ENCODE peak calls at places on chromosomes 11 and 22, in five cellular contexts. U is upper lobe of right lung, B is heart right ventricle, A is colonic mucosa, J is uterus. Y is an unnamed sample. For H3K27me3 and H3K4me1, the result is how much of the 10 kb centered on the place peaks cover.

GRCh38 chr11:116059909-116060308 is 555.7 kb upstream of the CADM1 start:
- DNase-seq in A (no peak), B (no peak), J (no peak), U (no peak), Y (no peak)

GRCh38 chr11:62710001-62710345 is 2.5 kb downstream of the GNG3 start:
- DNase-seq in J (no peak), A (peak), U (peak), B (no peak), Y (no peak)

GRCh38 chr11:12681462-12681861 is 7.2 kb downstream of the TEAD1 start:
- DNase-seq in B (no peak), U (no peak), J (no peak), A (no peak), Y (no peak)

GRCh38 chr22:26648011-26648497 is 9.3 kb upstream of the MIAT start:
- DNase-seq in A (no peak), J (no peak), B (no peak), U (no peak), Y (no peak)

GRCh38 chr22:48241658-48242057 is 1479.2 kb downstream of the TBC1D22A start:
- DNase-seq in A (no peak), U (peak), J (no peak), B (no peak), Y (peak)

GRCh38 chr11:130877532-130877931 is 38.7 kb downstream of the SNX19 start:
- DNase-seq in B (no peak), A (no peak), U (no peak), J (no peak), Y (no peak)

GRCh38 chr22:23291806-23292452 is 111.6 kb downstream of the BCR start:
- DNase-seq in J (no peak), B (no peak), A (no peak), U (no peak), Y (no peak)

GRCh38 chr11:79973701-79974626 is 533.1 kb upstream of the TENM4 start:
- DNase-seq in B (no peak), J (no peak), A (no peak), U (no peak), Y (no peak)

GRCh38 chr11:33893711-33894401 is 2.0 kb upstream of the LMO2 start:
- DNase-seq in B (no peak), A (no peak), U (no peak), J (no peak), Y (no peak)

GRCh38 chr22:38316340-38317236 is 645 bp downstream of the CSNK1E start:
- DNase-seq in U (peak), J (peak), A (peak), B (peak), Y (peak)

GRCh38 chr11:94597896-94598295 is 30.7 kb downstream of the PIWIL4 start:
- DNase-seq in U (no peak), J (no peak), A (no peak), B (no peak), Y (no peak)

GRCh38 chr11:46868912-46869311 is 22.8 kb upstream of the CKAP5 start:
- DNase-seq in J (no peak), B (no peak), A (no peak), U (no peak), Y (no peak)

GRCh38 chr11:86688398-86689179 is 16.2 kb upstream of the ME3 start:
- DNase-seq in J (no peak), B (no peak), A (no peak), U (no peak), Y (no peak)

GRCh38 chr11:113519989-113520613 is 44.9 kb upstream of the DRD2 start:
- DNase-seq in J (no peak), A (no peak), U (no peak), B (no peak), Y (no peak)

GRCh38 chr11:61495801-61496601 is 12.5 kb upstream of the LRRC10B start:
- DNase-seq in A (no peak), J (no peak), U (no peak), B (no peak), Y (no peak)

GRCh38 chr11:539971-540481 is 2.7 kb downstream of the LRRC56 start:
- DNase-seq in B (no peak), J (no peak), U (peak), A (no peak), Y (no peak)

GRCh38 chr22:50089231-50090140 is at the start of gene MOV10L1:
- DNase-seq in J (no peak), B (no peak), A (no peak), U (no peak), Y (no peak)

GRCh38 chr11:27558401-27558800 is 51.8 kb upstream of the LIN7C start:
- DNase-seq in J (no peak), A (no peak), U (no peak), B (no peak), Y (no peak)

GRCh38 chr11:17593466-17594245 is 46.6 kb downstream of the OTOG start:
- DNase-seq in B (no peak), J (no peak), A (no peak), U (peak), Y (no peak)

GRCh38 chr22:32839776-32840571 is 38.5 kb downstream of the TIMP3 start:
- DNase-seq in A (no peak), B (no peak), J (peak), U (no peak), Y (no peak)

GRCh38 chr22:24177045-24177444 is 4.2 kb upstream of the SUSD2 start:
- DNase-seq in J (no peak), B (no peak), A (no peak), U (no peak), Y (no peak)

GRCh38 chr22:39622881-39623367 is 52.4 kb downstream of the CACNA1I start:
- DNase-seq in J (no peak), B (peak), U (peak), A (peak), Y (peak)

GRCh38 chr11:57456960-57457642 is 3.2 kb upstream of the RTN4RL2 start:
- DNase-seq in B (peak), A (peak), J (peak), U (peak), Y (peak)

DNA sequence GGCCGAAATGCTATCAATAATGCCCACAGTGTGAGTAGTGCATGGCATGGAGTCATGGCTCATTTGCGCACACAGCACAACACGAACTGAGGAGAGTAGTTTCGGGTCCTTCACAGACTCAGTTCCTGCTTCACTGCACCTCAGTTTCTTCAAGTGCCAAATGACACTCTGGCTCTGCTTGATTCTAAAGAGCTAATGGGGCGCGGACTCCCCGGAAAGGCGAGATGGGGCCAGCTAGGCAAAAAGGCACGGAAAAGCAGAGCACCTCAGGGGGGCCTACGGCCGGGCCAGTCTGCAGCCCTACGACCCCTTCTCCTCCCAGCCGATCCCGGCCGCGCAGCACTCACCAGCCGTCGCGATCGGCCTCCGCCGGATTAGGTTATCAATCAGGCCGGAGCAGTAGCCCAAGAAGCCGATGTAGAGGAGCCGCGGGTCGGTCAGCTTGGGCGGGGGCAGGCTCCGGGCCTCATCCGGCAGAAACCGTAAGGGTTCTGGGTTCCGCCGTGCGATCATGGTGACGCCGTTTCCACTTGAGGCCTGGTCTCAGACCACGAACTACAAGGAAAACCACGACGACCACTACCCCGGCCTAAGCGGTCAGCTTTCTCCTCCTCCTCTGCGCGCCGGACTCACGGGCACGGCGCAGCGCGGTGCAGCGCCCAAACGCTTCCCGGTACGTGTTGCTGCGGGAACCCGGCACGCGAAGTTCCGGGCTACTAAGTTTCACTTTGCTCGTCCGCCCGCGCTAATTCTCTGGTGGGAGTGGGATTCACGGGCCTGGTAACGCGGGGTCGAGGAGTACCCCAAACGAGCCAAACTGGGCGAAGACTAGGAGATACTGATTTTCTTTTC is at the start of gene NDUFC2:
- DNase-seq in B (peak), J (peak), A (peak), U (peak), Y (peak)
- TF ChIP-seq CTCF in B (peak), J (peak), A (no peak), U (no peak), Y (no peak)

DNA sequence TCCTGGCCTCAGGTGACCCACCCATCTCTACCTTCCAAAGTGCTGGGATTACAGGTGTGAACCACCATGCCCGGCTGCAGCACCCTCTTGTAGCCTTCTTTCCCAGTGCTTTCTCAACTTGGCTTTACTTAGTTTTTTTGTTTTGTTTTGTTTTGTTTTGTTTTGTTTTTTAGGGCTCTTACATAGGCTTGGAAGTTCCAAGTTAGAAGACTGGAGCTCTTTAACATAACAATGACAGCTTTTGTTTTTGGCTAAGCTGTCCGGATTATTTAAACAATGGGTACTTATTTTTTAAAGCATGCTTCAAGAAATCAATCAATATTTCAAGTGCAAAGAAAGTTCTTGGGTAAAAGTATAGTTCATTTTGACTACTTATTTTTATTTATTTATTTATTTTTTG is 25.9 kb downstream of the KMT2A start:
- DNase-seq in U (no peak), J (no peak), B (no peak), A (no peak), Y (no peak)
- H3K27me3 ChIP-seq in U (under half), J (under half), B (under half), A (under half), Y (under half)

GRCh38 chr11:73176892-73177155 is 34.7 kb upstream of the FCHSD2 start:
- DNase-seq in U (no peak), J (no peak), A (no peak), B (no peak), Y (no peak)

GRCh38 chr11:73178092-73178539 is 36.0 kb upstream of the FCHSD2 start:
- DNase-seq in A (peak), B (peak), U (peak), J (peak), Y (peak)

GRCh38 chr11:73176145-73176891 is 34.2 kb upstream of the FCHSD2 start:
- DNase-seq in A (no peak), B (no peak), U (no peak), J (no peak), Y (no peak)

GRCh38 chr11:73178681-73179080 is 36.6 kb upstream of the FCHSD2 start:
- DNase-seq in J (no peak), B (no peak), A (no peak), U (no peak), Y (no peak)

DNA sequence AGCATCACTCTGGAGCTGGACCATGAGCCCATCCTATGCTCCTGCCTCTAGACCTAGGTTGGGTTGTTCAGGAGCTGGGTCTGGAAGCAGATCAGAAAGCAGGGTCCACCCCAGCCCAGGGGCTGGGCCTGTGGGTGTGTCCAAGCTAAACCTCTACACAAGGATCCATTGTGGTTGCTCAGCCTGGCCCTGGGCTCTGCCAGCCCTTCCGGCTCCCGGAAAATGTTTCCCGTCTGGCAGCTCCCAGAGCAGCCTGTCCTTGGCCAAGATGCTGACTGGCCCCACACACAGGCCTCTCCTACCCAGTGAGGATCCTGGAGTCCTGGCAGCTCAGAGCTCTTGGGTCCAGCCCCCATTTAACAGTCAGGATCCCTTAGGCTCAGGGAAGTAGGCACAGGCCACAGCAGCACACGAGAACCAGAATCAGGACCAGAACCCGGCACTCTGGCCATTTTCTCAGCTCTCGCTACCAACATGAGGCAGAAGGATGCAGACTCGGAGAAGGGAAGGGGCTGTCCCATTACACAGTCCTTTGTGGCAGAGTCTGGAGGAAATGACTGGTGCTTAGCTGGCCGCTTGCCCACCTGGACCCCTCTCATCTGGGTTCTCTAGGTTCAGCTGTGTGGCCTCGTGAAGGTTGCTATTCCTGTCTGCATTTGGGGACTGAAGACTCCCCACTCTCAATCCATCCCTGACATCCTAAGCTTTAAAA is 35.4 kb upstream of the FCHSD2 start:
- DNase-seq in U (no peak), B (peak), A (no peak), J (peak), Y (peak)
- H3K4me1 ChIP-seq in U (under half), B (half or more), A (under half), J (under half), Y (under half)

DNA sequence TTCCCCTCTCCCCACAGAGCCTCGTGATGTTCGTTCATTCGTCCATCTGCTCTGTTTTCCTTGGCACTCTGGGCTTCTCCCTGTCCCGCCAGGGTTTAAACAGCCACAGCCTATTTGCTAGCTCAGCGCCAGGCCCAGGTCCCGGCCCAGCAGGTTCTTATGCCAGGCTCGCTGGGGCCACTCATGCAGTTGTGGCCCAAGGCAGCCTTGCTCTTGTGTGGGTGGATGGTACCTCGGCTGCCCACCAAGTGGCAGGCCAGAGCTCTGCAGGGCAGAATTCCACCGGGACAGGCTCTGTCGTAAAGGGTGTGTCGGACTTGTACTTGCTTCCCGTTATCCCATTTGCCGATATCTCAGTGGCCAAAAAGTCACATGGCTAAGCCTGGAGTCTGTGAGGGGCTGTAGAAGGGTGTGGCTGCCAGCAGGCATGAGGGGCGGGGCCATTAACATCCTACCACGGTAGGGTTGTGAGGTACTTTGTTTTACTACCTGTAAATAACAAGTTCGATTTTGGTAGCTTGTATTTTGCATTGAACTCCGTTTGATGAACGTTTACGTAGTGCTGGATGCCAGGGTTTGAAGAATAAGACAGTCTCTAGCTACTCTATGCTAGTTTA is 7.9 kb downstream of the FAM118A start:
- DNase-seq in B (peak), A (peak), J (peak), U (no peak), Y (no peak)
- TF ChIP-seq CTCF in B (peak), A (peak), J (no peak), U (peak), Y (no peak)

DNA sequence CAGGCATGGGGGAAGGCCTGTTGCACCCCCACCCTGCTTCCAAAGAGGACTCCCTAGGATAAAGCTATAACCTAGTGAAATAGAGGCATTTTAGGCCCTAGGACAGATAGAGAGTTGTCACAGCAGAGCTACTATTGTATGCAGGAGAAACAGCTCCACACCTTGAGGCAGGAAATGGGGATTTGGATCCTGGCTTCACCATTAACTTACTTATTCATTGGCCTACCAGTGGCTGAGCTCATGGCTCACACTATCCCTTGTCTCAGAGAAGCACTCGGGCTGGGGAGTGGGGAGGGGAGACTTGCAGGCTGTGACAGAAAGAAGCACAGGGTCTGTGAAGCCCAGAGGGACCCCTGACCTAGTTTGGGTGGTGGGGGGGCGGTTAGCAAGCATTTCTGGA is 999 bp upstream of the PDE2A start:
- DNase-seq in J (no peak), B (no peak), A (no peak), U (no peak), Y (no peak)
- H3K27me3 ChIP-seq in J (under half), B (half or more), A (under half), U (half or more), Y (under half)

GRCh38 chr11:128735935-128736610 is 42.2 kb downstream of the FLI1 start:
- DNase-seq in U (no peak), A (no peak), B (no peak), J (no peak), Y (no peak)

GRCh38 chr11:128739589-128739988 is 45.7 kb downstream of the FLI1 start:
- DNase-seq in A (no peak), U (no peak), J (no peak), B (no peak), Y (no peak)

GRCh38 chr11:128741511-128741910 is 47.6 kb downstream of the FLI1 start:
- DNase-seq in U (no peak), B (no peak), A (no peak), J (no peak), Y (no peak)

GRCh38 chr11:128737704-128738103 is 43.8 kb downstream of the FLI1 start:
- DNase-seq in B (no peak), A (no peak), J (no peak), U (no peak), Y (no peak)

DNA sequence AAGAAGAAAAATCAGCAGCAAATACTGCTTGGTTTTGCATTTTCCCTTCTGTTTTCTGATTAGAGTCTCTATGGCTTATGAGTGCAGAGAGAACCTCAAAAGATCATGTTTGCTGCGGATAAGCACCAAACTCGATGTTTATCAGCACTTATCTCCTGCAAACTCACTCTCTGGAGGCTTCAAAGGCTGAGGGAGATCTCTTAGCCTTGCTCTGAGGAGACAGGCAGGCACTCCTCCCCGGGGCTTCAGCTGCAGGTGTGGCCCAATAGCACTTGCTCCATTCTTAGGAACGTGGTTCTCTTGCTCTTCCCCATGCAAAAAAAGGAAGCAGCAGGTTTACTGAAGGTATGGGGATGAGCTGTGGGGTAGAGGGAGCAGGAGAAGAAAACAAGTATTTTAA is 45.1 kb downstream of the FLI1 start:
- DNase-seq in J (no peak), U (no peak), B (no peak), A (no peak), Y (no peak)
- H3K4me1 ChIP-seq in J (under half), U (under half), B (half or more), A (under half), Y (under half)

GRCh38 chr11:121338536-121338935 is 46.0 kb downstream of the SC5D start:
- DNase-seq in U (no peak), A (no peak), J (no peak), B (no peak), Y (no peak)

GRCh38 chr11:121337740-121338272 is 45.2 kb downstream of the SC5D start:
- DNase-seq in A (no peak), B (no peak), U (no peak), J (no peak), Y (no peak)

GRCh38 chr11:121336279-121336947 is 43.8 kb downstream of the SC5D start:
- DNase-seq in U (no peak), B (no peak), J (no peak), A (no peak), Y (no peak)

GRCh38 chr11:121337078-121337477 is 44.5 kb downstream of the SC5D start:
- DNase-seq in A (no peak), B (no peak), U (no peak), J (no peak), Y (no peak)

DNA sequence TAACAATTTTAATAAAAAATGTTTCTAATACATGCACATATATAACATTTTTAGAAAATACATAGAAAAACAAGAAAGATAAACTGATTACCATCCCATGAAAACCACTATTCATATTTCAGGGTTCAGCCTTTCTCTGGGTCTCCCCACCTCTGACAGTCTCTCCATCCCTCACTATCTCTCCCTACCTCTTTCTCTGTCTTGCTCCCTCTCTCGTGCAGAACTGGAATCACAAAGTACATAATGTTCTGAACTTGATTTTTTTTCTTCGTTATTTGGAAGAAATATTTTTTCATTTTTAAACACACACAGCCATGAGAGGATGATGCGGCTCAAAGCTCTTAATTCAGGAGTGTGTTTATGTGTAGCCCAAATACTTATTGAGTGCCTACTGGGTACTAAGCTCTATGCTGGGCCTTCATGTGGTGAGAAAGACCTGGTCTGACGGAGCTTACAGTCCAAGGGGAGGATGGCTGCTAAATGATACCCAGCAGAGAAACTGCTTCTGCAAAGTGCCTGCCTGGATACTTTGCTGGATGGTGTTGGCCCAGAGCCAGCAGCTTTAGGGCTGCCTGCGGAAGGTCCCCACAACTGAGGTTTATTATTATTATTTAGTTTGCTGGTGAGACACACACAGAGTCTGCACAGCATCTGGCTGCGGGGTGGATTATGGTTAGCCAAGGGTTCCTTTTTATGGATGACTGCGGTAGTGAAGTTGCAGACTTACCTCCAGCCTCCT is 42.6 kb downstream of the SC5D start:
- DNase-seq in J (no peak), U (no peak), A (no peak), B (no peak), Y (no peak)
- TF ChIP-seq CTCF in J (no peak), U (no peak), A (no peak), B (peak), Y (no peak)

Y was measured in pancreas.